ENCODE peak calls at places on chromosomes 13 and 19, in ten cellular contexts. V, X, C, I, S, B, A, N, J and L are unnamed samples.

GRCh38 chr19:19053508-19054314 is 10.1 kb upstream of the SLC25A42 start:
- DNase-seq in V (peak; percentile 68), X (peak; percentile 57), C (peak; percentile 28), I (peak; percentile 61), S (peak; percentile 65), B (peak; percentile 89), A (peak; percentile 74), N (peak; percentile 79), J (no peak), L (no peak)

GRCh38 chr19:2273356-2274184 is 8.4 kb downstream of the PEAK3 start:
- DNase-seq in V (peak; percentile 81), X (peak; percentile 59), C (peak; percentile 90), I (peak; percentile 55), S (peak; percentile 80), B (peak; percentile 96), A (peak; percentile 86), N (peak; percentile 85), J (no peak), L (no peak)

GRCh38 chr19:47679922-47680857 is 33.0 kb upstream of the EHD2 start:
- DNase-seq in V (no peak), X (no peak), C (no peak), I (no peak), S (no peak), B (no peak), A (no peak), N (no peak), J (no peak), L (no peak)

GRCh38 chr13:81058916-81059290 is 718.0 kb upstream of the SPRY2 start:
- DNase-seq in V (no peak), X (no peak), C (no peak), I (no peak), S (no peak), B (no peak), A (no peak), N (no peak), J (no peak), L (no peak)

GRCh38 chr19:28425431-28425931 is 787.5 kb downstream of the UQCRFS1 start:
- DNase-seq in V (no peak), X (no peak), C (no peak), I (peak; percentile 80), S (no peak), B (no peak), A (peak; percentile 39), N (no peak), J (no peak), L (no peak)

GRCh38 chr13:98411617-98412310 is 165.1 kb downstream of the STK24 start:
- DNase-seq in V (no peak), X (no peak), C (peak; percentile 30), I (peak; percentile 4), S (no peak), B (no peak), A (peak; percentile 7), N (peak; percentile 65), J (no peak), L (no peak)

GRCh38 chr13:53142301-53142700 is 113.7 kb downstream of the OLFM4 start:
- DNase-seq in V (no peak), X (no peak), C (no peak), I (no peak), S (no peak), B (no peak), A (peak; percentile 40), N (no peak), J (no peak), L (no peak)

GRCh38 chr13:68190826-68191225 is 960.7 kb upstream of the PCDH9 start:
- DNase-seq in V (peak; percentile 5), X (peak; percentile 56), C (no peak), I (peak; percentile 2), S (no peak), B (no peak), A (no peak), N (no peak), J (no peak), L (no peak)

DNA sequence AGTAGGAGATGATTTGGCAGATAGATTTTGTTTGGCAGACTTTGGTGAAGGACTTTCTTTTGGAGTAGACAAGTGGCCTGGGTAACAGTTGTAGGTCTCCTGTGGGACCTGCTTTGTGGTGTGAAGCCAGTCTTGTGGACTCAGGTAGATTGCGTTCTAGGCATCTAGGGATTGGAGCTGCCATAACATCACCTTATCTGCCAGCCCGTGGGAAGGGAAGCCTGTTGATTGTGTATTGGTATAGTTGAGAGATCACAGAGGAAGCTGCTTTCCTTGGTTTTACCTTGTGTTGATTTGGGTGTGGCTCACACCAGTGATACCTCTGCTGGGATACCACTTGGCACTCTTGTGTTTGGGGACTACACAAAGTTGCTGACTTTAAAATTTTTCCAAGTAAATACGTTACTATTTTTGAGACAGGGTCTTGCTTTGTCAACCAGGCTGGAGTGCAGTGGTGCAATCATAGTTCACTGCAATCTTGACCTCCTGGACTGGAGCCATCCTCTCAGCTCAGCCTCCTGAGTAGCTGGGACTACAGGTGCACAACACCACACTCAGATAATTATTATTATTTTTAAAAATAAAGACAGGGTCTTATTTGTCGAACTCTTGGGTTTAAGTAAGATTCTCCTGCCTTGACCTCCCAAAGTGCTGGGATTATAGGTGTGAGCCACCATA is 7.8 kb downstream of the HNRNPM start:
- DNase-seq in V (no peak), X (no peak), C (no peak), I (no peak), S (no peak), B (no peak), A (no peak), N (no peak), J (no peak), L (no peak)
- H3K4me3 ChIP-seq in V (no peak overlapping the region), X (no peak overlapping the region), C (no peak overlapping the region), I (no peak overlapping the region), S (no peak overlapping the region), B (no peak overlapping the region), A (no peak overlapping the region), N (no peak overlapping the region), J (no peak overlapping the region), L (no peak overlapping the region)

GRCh38 chr19:33806434-33806881 is 9.8 kb downstream of the KCTD15 start:
- DNase-seq in V (no peak), X (no peak), C (no peak), I (no peak), S (no peak), B (no peak), A (no peak), N (no peak), J (no peak), L (no peak)
- TF ChIP-seq CTCF in V (no peak), X (no peak), C (no peak), I (no peak), S (no peak), B (no peak), A (no peak), N (no peak), J (no peak), L (no peak)

DNA sequence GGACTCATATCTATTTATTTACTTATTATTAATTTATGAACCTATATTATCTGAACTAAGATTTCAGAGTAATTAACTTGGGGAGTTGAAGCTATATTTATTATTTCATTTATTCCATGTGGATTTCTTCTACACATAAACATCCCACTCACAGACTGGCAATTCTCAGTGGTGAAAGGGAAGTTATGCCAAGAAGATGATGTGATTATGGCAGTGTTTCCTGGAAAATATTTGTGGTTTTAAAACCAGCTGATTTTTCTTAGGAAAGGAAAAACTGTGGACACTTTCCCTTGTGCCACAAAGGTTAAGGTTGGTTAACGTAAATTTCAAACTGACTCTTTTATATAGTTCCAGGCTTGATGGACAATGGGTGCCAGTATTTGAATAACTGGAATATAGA is 513.1 kb downstream of the SLITRK6 start:
- DNase-seq in V (peak; percentile 26), X (no peak), C (no peak), I (peak; percentile 14), S (no peak), B (no peak), A (peak; percentile 41), N (no peak), J (no peak), L (peak; percentile 23)
- H3K4me3 ChIP-seq in V (no peak overlapping the region), X (no peak overlapping the region), C (no peak overlapping the region), I (no peak overlapping the region), S (no peak overlapping the region), B (no peak overlapping the region), A (no peak overlapping the region), N (no peak overlapping the region), J (no peak overlapping the region), L (no peak overlapping the region)

GRCh38 chr19:17292301-17293074 is 10.7 kb downstream of the ABHD8 start:
- DNase-seq in V (peak; percentile 92), X (peak; percentile 86), C (peak; percentile 87), I (peak; percentile 89), S (peak; percentile 89), B (peak; percentile 93), A (peak; percentile 92), N (peak; percentile 73), J (no peak), L (peak; percentile 70)

GRCh38 chr19:17294051-17294891 is 9.0 kb downstream of the ABHD8 start:
- DNase-seq in V (no peak), X (no peak), C (no peak), I (no peak), S (no peak), B (peak; percentile 82), A (no peak), N (no peak), J (no peak), L (no peak)

GRCh38 chr19:17296976-17297375 is 6.2 kb downstream of the ABHD8 start:
- DNase-seq in V (no peak), X (no peak), C (no peak), I (no peak), S (no peak), B (no peak), A (no peak), N (no peak), J (no peak), L (no peak)

GRCh38 chr19:17293605-17294004 is 9.6 kb downstream of the ABHD8 start:
- DNase-seq in V (no peak), X (no peak), C (no peak), I (no peak), S (no peak), B (no peak), A (no peak), N (no peak), J (no peak), L (no peak)

GRCh38 chr19:17296278-17296677 is 6.9 kb downstream of the ABHD8 start:
- DNase-seq in V (no peak), X (no peak), C (no peak), I (no peak), S (peak; percentile 37), B (no peak), A (no peak), N (no peak), J (no peak), L (no peak)
- TF ChIP-seq CTCF in V (no peak), X (peak; percentile 21), C (no peak), I (no peak), S (peak; percentile 14), B (no peak), A (no peak), N (no peak), J (no peak), L (no peak)

GRCh38 chr19:1016647-1017114 is 4.2 kb downstream of the TMEM259 start:
- DNase-seq in V (peak; percentile 49), X (no peak), C (no peak), I (peak; percentile 62), S (peak; percentile 84), B (no peak), A (no peak), N (no peak), J (no peak), L (no peak)
- H3K4me3 ChIP-seq in V (peak overlapping the region; percentile 10), X (no peak overlapping the region), C (no peak overlapping the region), I (peak overlapping the region; percentile 28), S (peak overlapping the region; percentile 34), B (no peak overlapping the region), A (no peak overlapping the region), N (no peak overlapping the region), J (no peak overlapping the region), L (no peak overlapping the region)

GRCh38 chr19:14073232-14073924 is 792 bp downstream of the MISP3 start:
- DNase-seq in V (peak; percentile 79), X (no peak), C (peak; percentile 77), I (peak; percentile 82), S (peak; percentile 78), B (peak; percentile 74), A (peak; percentile 81), N (peak; percentile 83), J (peak; percentile 31), L (no peak)
- TF ChIP-seq CTCF in V (peak; percentile 1), X (peak; percentile 19), C (peak; percentile 28), I (peak; percentile 37), S (no peak), B (no peak), A (peak; percentile 7), N (peak; percentile 42), J (peak; percentile 30), L (peak; percentile 17)